ENCODE peak calls at places on chromosome 18, in six cellular contexts. S is adrenal gland, G is IMR-90, L is heart left ventricle, C is stomach, U is vagina. T is an unnamed sample.

GRCh38 chr18:7117390-7118355 is at the start of gene LAMA1:
- DNase-seq in S (no peak), G (peak; percentile 10), L (peak; percentile 11), C (no peak), U (no peak), T (no peak)

GRCh38 chr18:7904529-7904928 is 337.4 kb downstream of the PTPRM start:
- DNase-seq in S (no peak), G (peak; percentile 95), L (no peak), C (no peak), U (no peak), T (no peak)

GRCh38 chr18:10453261-10453884 is 1.1 kb upstream of the APCDD1 start:
- DNase-seq in S (no peak), G (no peak), L (no peak), C (no peak), U (no peak), T (no peak)

GRCh38 chr18:25503567-25504081 is 151.7 kb upstream of the ZNF521 start:
- DNase-seq in S (peak; percentile 64), G (peak; percentile 87), L (peak; percentile 51), C (no peak), U (no peak), T (peak; percentile 53)

GRCh38 chr18:10131036-10131774 is 217.4 kb downstream of the VAPA start:
- DNase-seq in S (no peak), G (no peak), L (no peak), C (no peak), U (peak; percentile 28), T (no peak)

GRCh38 chr18:32674491-32674890 is 98.3 kb downstream of the KLHL14 start:
- DNase-seq in S (no peak), G (no peak), L (no peak), C (no peak), U (no peak), T (no peak)

GRCh38 chr18:8548186-8548585 is 61.1 kb upstream of the RAB12 start:
- DNase-seq in S (no peak), G (peak; percentile 39), L (no peak), C (no peak), U (no peak), T (no peak)

GRCh38 chr18:25832008-25832604 is 258.3 kb downstream of the SS18 start:
- DNase-seq in S (peak; percentile 78), G (peak; percentile 61), L (peak; percentile 43), C (peak; percentile 55), U (no peak), T (peak; percentile 12)

GRCh38 chr18:25175558-25175957 is 176.4 kb downstream of the ZNF521 start:
- DNase-seq in S (no peak), G (no peak), L (no peak), C (no peak), U (no peak), T (no peak)

GRCh38 chr18:28512357-28512756 is 335.4 kb upstream of the CDH2 start:
- DNase-seq in S (no peak), G (no peak), L (no peak), C (no peak), U (no peak), T (no peak)

GRCh38 chr18:55579471-55579870 is 8.5 kb downstream of the TCF4 start:
- DNase-seq in S (no peak), G (peak; percentile 28), L (no peak), C (no peak), U (no peak), T (no peak)

GRCh38 chr18:27242392-27243047 is 57.4 kb upstream of the CHST9 start:
- DNase-seq in S (no peak), G (no peak), L (no peak), C (no peak), U (no peak), T (no peak)

GRCh38 chr18:77366725-77367641 is 117.3 kb downstream of the GALR1 start:
- DNase-seq in S (no peak), G (no peak), L (no peak), C (no peak), U (no peak), T (no peak)

GRCh38 chr18:53752968-53753367 is 471.5 kb downstream of the MBD2 start:
- DNase-seq in S (no peak), G (no peak), L (no peak), C (no peak), U (no peak), T (no peak)

GRCh38 chr18:22902093-22902492 is 31.0 kb upstream of the RBBP8 start:
- DNase-seq in S (no peak), G (no peak), L (no peak), C (no peak), U (no peak), T (no peak)

GRCh38 chr18:76212958-76213357 is 282.1 kb downstream of the ZNF516 start:
- DNase-seq in S (no peak), G (no peak), L (no peak), C (no peak), U (no peak), T (no peak)

GRCh38 chr18:32717151-32717550 is 55.7 kb downstream of the KLHL14 start:
- DNase-seq in S (no peak), G (no peak), L (no peak), C (no peak), U (no peak), T (no peak)

GRCh38 chr18:23822590-23823385 is 133.5 kb downstream of the LAMA3 start:
- DNase-seq in S (no peak), G (peak; percentile 49), L (no peak), C (no peak), U (no peak), T (no peak)

GRCh38 chr18:33116376-33116775 is 324.1 kb downstream of the CCDC178 start:
- DNase-seq in S (peak; percentile 20), G (no peak), L (no peak), C (peak; percentile 65), U (no peak), T (no peak)

GRCh38 chr18:63785031-63785430 is 9.8 kb downstream of the SERPINB7 start:
- DNase-seq in S (no peak), G (no peak), L (no peak), C (no peak), U (no peak), T (no peak)

GRCh38 chr18:30094556-30094955 is 948.0 kb downstream of the DSC3 start:
- DNase-seq in S (no peak), G (peak; percentile 21), L (no peak), C (no peak), U (no peak), T (no peak)

GRCh38 chr18:62105373-62105772 is 81.5 kb downstream of the PIGN start:
- DNase-seq in S (no peak), G (peak; percentile 62), L (no peak), C (no peak), U (no peak), T (no peak)

GRCh38 chr18:9429662-9429993 is 45.7 kb upstream of the RALBP1 start:
- DNase-seq in S (no peak), G (peak; percentile 46), L (no peak), C (no peak), U (no peak), T (no peak)

GRCh38 chr18:24212939-24213338 is 74.1 kb downstream of the CABYR start:
- DNase-seq in S (no peak), G (peak; percentile 96), L (no peak), C (no peak), U (no peak), T (peak; percentile 43)

GRCh38 chr18:34352385-34353163 is 127.9 kb upstream of the NOL4 start:
- DNase-seq in S (no peak), G (no peak), L (no peak), C (no peak), U (no peak), T (no peak)

GRCh38 chr18:37253424-37254255 is 312.0 kb downstream of the CELF4 start:
- DNase-seq in S (no peak), G (no peak), L (no peak), C (peak; percentile 63), U (no peak), T (no peak)

DNA sequence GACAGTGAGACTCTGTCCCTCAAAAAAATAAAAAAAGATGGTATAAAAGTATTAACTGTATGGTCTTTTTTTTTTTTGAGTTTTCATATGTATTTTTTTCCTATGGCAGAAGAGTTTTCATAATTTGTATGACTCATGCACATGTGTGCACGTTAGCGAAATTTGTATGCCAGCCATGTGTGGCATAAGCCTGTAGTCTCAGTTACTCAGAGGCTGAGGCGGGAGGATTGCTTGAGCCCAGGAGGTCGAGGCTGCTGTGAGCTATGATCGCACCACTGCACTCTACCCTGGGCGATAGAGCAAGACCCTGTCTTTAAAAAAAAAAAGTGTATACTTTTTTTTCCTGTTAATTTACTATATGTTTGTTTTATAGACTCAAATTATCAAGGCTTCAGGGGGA is 160.8 kb downstream of the TGIF1 start:
- DNase-seq in S (no peak), G (peak; percentile 44), L (no peak), C (no peak), U (no peak), T (no peak)
- H3K4me1 ChIP-seq in S (peaks cover 10% of the 10 kb centered on the region), G (peaks cover 19% of the 10 kb centered on the region), L (no peaks in the 10 kb centered on the region), C (no peaks in the 10 kb centered on the region), U (peaks cover 13% of the 10 kb centered on the region), T (peaks cover 7% of the 10 kb centered on the region)

DNA sequence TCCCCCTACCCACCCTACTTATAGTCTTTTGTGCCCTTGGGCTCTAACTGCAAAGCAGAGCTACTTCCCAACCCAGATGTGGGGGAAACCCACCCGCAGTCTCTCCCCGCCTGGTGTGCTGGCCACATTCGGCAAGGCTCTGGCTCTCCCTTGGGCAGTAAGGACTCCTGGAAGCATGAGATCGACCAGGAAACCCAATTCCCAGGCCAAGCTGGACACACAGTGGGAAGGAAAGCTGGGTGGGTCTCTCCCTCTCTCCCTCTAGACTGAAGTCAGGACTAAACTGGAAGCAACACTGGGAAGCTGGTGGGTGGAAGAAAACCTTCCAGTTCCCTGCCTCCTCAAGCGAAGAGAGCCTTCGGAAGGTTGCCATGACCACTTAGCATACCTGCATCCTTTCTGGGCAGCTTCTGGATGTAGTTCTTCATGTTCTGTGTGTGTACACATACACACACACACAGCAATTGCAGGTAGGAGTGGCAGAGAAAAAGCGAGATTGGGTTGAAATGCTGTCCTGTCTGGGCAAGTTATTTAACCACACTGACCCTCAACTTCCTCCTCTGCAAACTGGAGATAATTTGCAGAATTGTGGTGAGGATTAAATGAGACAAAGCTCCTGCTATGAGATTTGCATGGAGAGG is 33.9 kb downstream of the ZBTB7C start:
- DNase-seq in S (no peak), G (no peak), L (no peak), C (no peak), U (no peak), T (no peak)
- H3K4me3 ChIP-seq in S (no peak overlapping the region), G (no peak overlapping the region), L (no peak overlapping the region), C (no peak overlapping the region), U (no peak overlapping the region), T (no peak overlapping the region)

GRCh38 chr18:5628512-5629255 is 84.9 kb upstream of the EPB41L3 start:
- DNase-seq in S (peak; percentile 59), G (peak; percentile 17), L (peak; percentile 30), C (peak; percentile 31), U (no peak), T (peak; percentile 4)
- TF ChIP-seq POLR2A in S (peak; percentile 63), G (no peak), L (no peak), C (no peak), U (no peak), T (no peak)

GRCh38 chr18:58230438-58231179 is 186.6 kb downstream of the NEDD4L start:
- DNase-seq in S (peak; percentile 44), G (peak; percentile 43), L (no peak), C (peak; percentile 55), U (no peak), T (no peak)
- H3K4me1 ChIP-seq in S (no peaks in the 10 kb centered on the region), G (peaks cover 2% of the 10 kb centered on the region), L (no peaks in the 10 kb centered on the region), C (peaks cover 64% of the 10 kb centered on the region), U (peaks cover 7% of the 10 kb centered on the region), T (no peaks in the 10 kb centered on the region)

GRCh38 chr18:812673-813404 is 797 bp upstream of the YES1 start:
- DNase-seq in S (peak; percentile 82), G (peak; percentile 82), L (peak; percentile 74), C (peak; percentile 66), U (no peak), T (peak; percentile 77)
- H3K4me3 ChIP-seq in S (peak overlapping the region; percentile 52), G (peak overlapping the region; percentile 80), L (peak overlapping the region; percentile 89), C (peak overlapping the region; percentile 91), U (peak overlapping the region; percentile 86), T (peak overlapping the region; percentile 75)

T was measured in gastrocnemius medialis.